ENCODE peak calls at places on chromosome 14, in five cellular contexts. V is posterior cingulate gyrus; N is heart right ventricle; K is stimulated activated CD4-positive, alpha-beta T cell treated with anti-CD3 and anti-CD28 coated beads, Interleukin-15, amount 100 ng/mL, for 1 hour; U is H54. L is an unnamed sample.

GRCh38 chr14:89000007-89000942 is 175.8 kb downstream of the TTC8 start:
- DNase-seq in N (peak; percentile 14), V (no peak), K (no peak), U (peak; percentile 30), L (no peak)

GRCh38 chr14:44384093-44384492 is 123.0 kb downstream of the FSCB start:
- DNase-seq in K (no peak), N (no peak), U (no peak), V (no peak), L (no peak)

GRCh38 chr14:28101992-28102391 is 664.6 kb upstream of the FOXG1 start:
- DNase-seq in K (no peak), V (no peak), U (no peak), N (no peak), L (no peak)

GRCh38 chr14:87888136-87888999 is 104.6 kb downstream of the GALC start:
- DNase-seq in V (no peak), N (peak; percentile 14), U (no peak), K (no peak), L (no peak)

GRCh38 chr14:90355540-90356518 is 24.1 kb upstream of the NRDE2 start:
- DNase-seq in V (no peak), U (no peak), N (no peak), K (no peak), L (no peak)

GRCh38 chr14:106268013-106268727 is 741.8 kb downstream of the TMEM121 start:
- DNase-seq in N (no peak), K (peak; percentile 83), U (no peak), V (no peak), L (peak; percentile 41)

GRCh38 chr14:75273272-75274044 is 5.2 kb upstream of the FOS start:
- DNase-seq in K (no peak), U (no peak), N (no peak), V (peak; percentile 20), L (no peak)

GRCh38 chr14:105091335-105092123 is 26.3 kb upstream of the GPR132 start:
- DNase-seq in V (no peak), N (peak; percentile 82), K (no peak), U (peak; percentile 96), L (no peak)

GRCh38 chr14:23577004-23577681 is 1.4 kb downstream of the JPH4 start:
- DNase-seq in N (no peak), U (no peak), K (no peak), V (peak; percentile 37), L (no peak)

GRCh38 chr14:65258391-65258790 is 154.1 kb upstream of the FUT8 start:
- DNase-seq in N (no peak), K (no peak), V (no peak), U (no peak), L (no peak)

GRCh38 chr14:27366596-27366995 is 768.8 kb upstream of the NOVA1 start:
- DNase-seq in K (no peak), N (no peak), V (no peak), U (no peak), L (no peak)

GRCh38 chr14:32252030-32252670 is 49.1 kb upstream of the RNU6-8 start:
- DNase-seq in K (no peak), U (peak; percentile 28), V (no peak), N (no peak), L (peak; percentile 11)

GRCh38 chr14:24425704-24426103 is 3.8 kb downstream of the CBLN3 start:
- DNase-seq in K (no peak), U (no peak), V (no peak), N (no peak), L (no peak)

GRCh38 chr14:96805906-96806305 is 8.7 kb downstream of the VRK1 start:
- DNase-seq in K (no peak), U (no peak), V (no peak), N (no peak), L (no peak)

GRCh38 chr14:100673085-100673806 is 53.4 kb upstream of the DLK1 start:
- DNase-seq in V (no peak), N (no peak), K (no peak), U (no peak), L (no peak)

GRCh38 chr14:26017270-26017669 is 580.6 kb downstream of the NOVA1 start:
- DNase-seq in N (no peak), V (no peak), K (no peak), U (no peak), L (no peak)

GRCh38 chr14:67987596-67987995 is 168.0 kb downstream of the RAD51B start:
- DNase-seq in K (no peak), U (peak; percentile 5), V (no peak), N (no peak), L (no peak)

GRCh38 chr14:73743431-73743931 is 29.3 kb upstream of the PNMA1 start:
- DNase-seq in K (peak; percentile 41), N (no peak), U (no peak), V (no peak), L (peak; percentile 51)

GRCh38 chr14:52735921-52736489 is 6.0 kb downstream of the STYX start:
- DNase-seq in V (no peak), U (no peak), K (no peak), N (no peak), L (no peak)

GRCh38 chr14:100131181-100131580 is 28.3 kb downstream of the DEGS2 start:
- DNase-seq in N (no peak), K (no peak), V (no peak), U (no peak), L (no peak)

GRCh38 chr14:39827901-39828655 is 395.8 kb upstream of the FBXO33 start:
- DNase-seq in K (no peak), N (no peak), V (no peak), U (no peak), L (no peak)

GRCh38 chr14:80206351-80206750 is 5.0 kb downstream of the DIO2 start:
- DNase-seq in K (no peak), V (no peak), U (no peak), N (no peak), L (no peak)

GRCh38 chr14:22319526-22320352 is 269.3 kb downstream of the DAD1 start:
- DNase-seq in N (no peak), V (no peak), U (no peak), K (no peak), L (no peak)

GRCh38 chr14:23284654-23285529 is 1.0 kb downstream of the HOMEZ start:
- DNase-seq in U (no peak), K (no peak), N (no peak), V (no peak), L (no peak)

GRCh38 chr14:22792158-22792557 is 23.1 kb downstream of the SLC7A7 start:
- DNase-seq in K (no peak), V (no peak), N (no peak), U (no peak), L (no peak)

GRCh38 chr14:51398898-51399297 is 158.9 kb downstream of the TMX1 start:
- DNase-seq in V (no peak), U (peak; percentile 12), K (no peak), N (no peak), L (no peak)

GRCh38 chr14:75044322-75044721 is 6.9 kb downstream of the MLH3 start:
- DNase-seq in V (no peak), K (no peak), N (no peak), U (peak; percentile 28), L (no peak)

GRCh38 chr14:77988966-77989365 is 181.2 kb upstream of the NRXN3 start:
- DNase-seq in K (no peak), N (peak; percentile 29), V (peak; percentile 74), U (peak; percentile 62), L (no peak)

GRCh38 chr14:76844223-76844622 is 18.0 kb downstream of the LRRC74A start:
- DNase-seq in U (peak; percentile 40), K (peak; percentile 32), N (peak; percentile 68), V (no peak), L (peak; percentile 33)

L was measured in stimulated activated naive CD4-positive, alpha-beta T cell treated with Interleukin-2 at 50 U/mL for 16 hours.